ENCODE peak calls at places on chromosomes 12 and 14, in nine cellular contexts. B, R, G, P, Z, W, J, Y and X are unnamed samples.

GRCh38 chr14:92397140-92397815 is 74.3 kb downstream of the SLC24A4 start:
- DNase-seq in R (no peak), Y (no peak), W (no peak), P (no peak), Z (no peak), G (no peak), B (no peak), J (no peak), X (no peak)

GRCh38 chr12:91413591-91413990 is 231.0 kb upstream of the DCN start:
- DNase-seq in W (no peak), G (no peak), P (no peak), Z (no peak), Y (no peak), J (no peak), R (no peak), B (no peak), X (no peak)

GRCh38 chr14:57480044-57480443 is 13.6 kb downstream of the CCDC198 start:
- DNase-seq in Z (no peak), W (no peak), P (no peak), B (no peak), G (no peak), Y (no peak), R (no peak), J (no peak), X (no peak)

GRCh38 chr14:103543721-103544626 is 15.0 kb downstream of the TRMT61A start:
- DNase-seq in G (no peak), B (no peak), Z (no peak), J (no peak), R (no peak), W (no peak), P (no peak), Y (peak), X (no peak)

GRCh38 chr14:47438650-47439140 is 236.7 kb downstream of the MDGA2 start:
- DNase-seq in W (no peak), G (no peak), Z (no peak), R (no peak), J (no peak), B (no peak), Y (no peak), P (no peak), X (no peak)

GRCh38 chr14:103854017-103854808 is 6.8 kb upstream of the PPP1R13B start:
- DNase-seq in P (no peak), J (no peak), Z (no peak), R (no peak), W (no peak), Y (no peak), B (no peak), G (peak), X (no peak)

GRCh38 chr12:117836999-117837736 is 131.6 kb downstream of the KSR2 start:
- DNase-seq in Z (peak), P (peak), Y (peak), R (peak), J (peak), W (peak), B (peak), G (peak), X (peak)

GRCh38 chr14:101230851-101231550 is 327.5 kb upstream of the RTL1 start:
- DNase-seq in W (no peak), J (no peak), P (no peak), G (no peak), Z (no peak), R (no peak), B (no peak), Y (peak), X (no peak)

GRCh38 chr14:102185360-102185759 is 45.7 kb downstream of the WDR20 start:
- DNase-seq in J (no peak), Z (no peak), R (no peak), W (no peak), B (no peak), G (no peak), Y (no peak), P (no peak), X (peak)

GRCh38 chr12:6935551-6936377 is 7.9 kb upstream of the RNU7-1 start:
- DNase-seq in P (no peak), G (no peak), R (no peak), W (no peak), J (no peak), Z (no peak), Y (no peak), B (no peak), X (no peak)

GRCh38 chr14:105420141-105420975 is 731 bp downstream of the MTA1 start:
- DNase-seq in G (peak), B (no peak), W (no peak), Z (no peak), R (no peak), J (no peak), P (no peak), Y (no peak), X (no peak)

GRCh38 chr14:104926619-104927431 is 2.1 kb downstream of the PLD4 start:
- DNase-seq in Y (no peak), R (no peak), J (no peak), B (no peak), G (peak), W (no peak), Z (no peak), P (no peak), X (no peak)

GRCh38 chr12:131282292-131283080 is 328.8 kb downstream of the ADGRD1 start:
- DNase-seq in Z (no peak), R (no peak), B (no peak), Y (peak), W (no peak), J (peak), G (no peak), P (no peak), X (no peak)

GRCh38 chr12:89959188-89959587 is 250.6 kb upstream of the ATP2B1 start:
- DNase-seq in W (no peak), Y (no peak), J (no peak), Z (no peak), P (no peak), G (no peak), R (no peak), B (no peak), X (no peak)

GRCh38 chr14:68501621-68502052 is 291.2 kb downstream of the ZFP36L1 start:
- DNase-seq in J (peak), Y (no peak), W (no peak), R (no peak), B (no peak), G (no peak), Z (no peak), P (no peak), X (no peak)

GRCh38 chr14:86333506-86333905 is 803.6 kb downstream of the FLRT2 start:
- DNase-seq in J (no peak), Y (no peak), Z (no peak), P (no peak), W (no peak), R (no peak), B (no peak), G (no peak), X (no peak)

GRCh38 chr12:89194683-89195082 is 157.6 kb downstream of the DUSP6 start:
- DNase-seq in Z (no peak), P (no peak), W (no peak), G (no peak), J (no peak), B (no peak), Y (no peak), R (no peak), X (no peak)

GRCh38 chr14:91177073-91177796 is 63.4 kb downstream of the DGLUCY start:
- DNase-seq in Y (no peak), R (no peak), Z (peak), P (peak), J (no peak), W (peak), G (peak), B (peak), X (peak)

GRCh38 chr12:9198012-9198411 is 10.2 kb downstream of the PZP start:
- DNase-seq in G (no peak), R (no peak), Z (no peak), W (no peak), P (no peak), B (no peak), J (no peak), Y (no peak), X (no peak)